ENCODE peak calls at places on chromosomes 5 and 9, in nine cellular contexts. C is amniotic stem cell; B is aorta; H is brain microvascular endothelial cell; O is stromal cell of bone marrow; X is activated naive CD8-positive, alpha-beta T cell treated with anti-CD3 and anti-CD28 coated beads for 36 hours; L is activated CD4-positive, alpha-beta T cell treated with anti-CD3 and anti-CD28 coated beads, Interleukin-2, amount 50 U/mL, for 48 hours; V is fibroblast of lung; S is effector memory CD4-positive, alpha-beta T cell. Q is an unnamed sample.

GRCh38 chr5:154409230-154409840 is 36.5 kb upstream of the SAP30L start:
- DNase-seq in C (no peak), B (no peak), H (no peak), O (no peak), X (no peak), L (no peak), V (no peak), S (no peak), Q (no peak)

GRCh38 chr5:120405923-120406322 is 58.2 kb upstream of the PRR16 start:
- DNase-seq in C (no peak), B (no peak), H (peak), O (peak), X (no peak), L (no peak), V (peak), S (no peak), Q (no peak)

GRCh38 chr5:137347865-137348264 is 151.3 kb downstream of the SPOCK1 start:
- DNase-seq in C (no peak), B (no peak), H (no peak), O (no peak), X (no peak), L (no peak), V (no peak), S (no peak), Q (no peak)

GRCh38 chr9:78871452-78872331 is 574.8 kb downstream of the PSAT1 start:
- DNase-seq in C (peak), B (no peak), H (peak), O (no peak), X (no peak), L (no peak), V (peak), S (no peak), Q (no peak)

GRCh38 chr5:133607451-133607850 is 4.9 kb downstream of the FSTL4 start:
- DNase-seq in C (no peak), B (no peak), H (no peak), O (no peak), X (no peak), L (no peak), V (no peak), S (no peak), Q (no peak)

GRCh38 chr5:95781101-95781583 is 41.4 kb downstream of the GLRX start:
- DNase-seq in C (peak), B (peak), H (peak), O (peak), X (peak), L (peak), V (peak), S (peak), Q (peak)

GRCh38 chr9:138077898-138078540 is 200.4 kb downstream of the CACNA1B start:
- DNase-seq in C (no peak), B (no peak), H (no peak), O (no peak), X (no peak), L (no peak), V (no peak), S (no peak), Q (no peak)

GRCh38 chr9:20085842-20086241 is 297.0 kb upstream of the SLC24A2 start:
- DNase-seq in C (no peak), B (no peak), H (no peak), O (no peak), X (no peak), L (no peak), V (no peak), S (no peak), Q (no peak)

GRCh38 chr5:9241459-9241858 is 304.4 kb downstream of the SEMA5A start:
- DNase-seq in C (no peak), B (no peak), H (no peak), O (no peak), X (no peak), L (no peak), V (no peak), S (no peak), Q (no peak)

GRCh38 chr5:74026310-74026709 is 400.3 kb downstream of the ARHGEF28 start:
- DNase-seq in C (no peak), B (no peak), H (no peak), O (no peak), X (no peak), L (no peak), V (no peak), S (no peak), Q (no peak)

GRCh38 chr5:55633574-55634203 is 78.4 kb downstream of the SLC38A9 start:
- DNase-seq in C (no peak), B (no peak), H (peak), O (no peak), X (no peak), L (no peak), V (no peak), S (no peak), Q (peak)

GRCh38 chr9:6305954-6306563 is 22.1 kb upstream of the TPD52L3 start:
- DNase-seq in C (no peak), B (no peak), H (no peak), O (peak), X (no peak), L (no peak), V (peak), S (no peak), Q (no peak)

GRCh38 chr9:131676431-131676972 is 63.4 kb downstream of the RAPGEF1 start:
- DNase-seq in C (no peak), B (no peak), H (no peak), O (no peak), X (no peak), L (peak), V (no peak), S (no peak), Q (peak)

GRCh38 chr5:116652903-116653302 is 78.3 kb upstream of the SEMA6A start:
- DNase-seq in C (no peak), B (no peak), H (no peak), O (no peak), X (no peak), L (no peak), V (peak), S (no peak), Q (no peak)

GRCh38 chr5:88680253-88681132 is 202.5 kb downstream of the MEF2C start:
- DNase-seq in C (no peak), B (peak), H (no peak), O (no peak), X (peak), L (peak), V (peak), S (peak), Q (peak)

GRCh38 chr5:115686692-115687054 is 60.8 kb upstream of the TMED7 start:
- DNase-seq in C (peak), B (no peak), H (peak), O (peak), X (no peak), L (no peak), V (no peak), S (no peak), Q (no peak)

GRCh38 chr5:83563631-83564030 is 92.1 kb downstream of the VCAN start:
- DNase-seq in C (no peak), B (no peak), H (no peak), O (no peak), X (no peak), L (no peak), V (no peak), S (no peak), Q (no peak)

GRCh38 chr9:128068656-128069221 is 707 bp downstream of the SLC25A25 start:
- DNase-seq in C (no peak), B (no peak), H (no peak), O (no peak), X (no peak), L (no peak), V (no peak), S (no peak), Q (no peak)

GRCh38 chr9:117783828-117784227 is 79.6 kb downstream of the TLR4 start:
- DNase-seq in C (no peak), B (peak), H (no peak), O (no peak), X (peak), L (peak), V (no peak), S (no peak), Q (peak)

GRCh38 chr5:43121565-43122484 is 1.1 kb downstream of the ZNF131 start:
- DNase-seq in C (no peak), B (no peak), H (peak), O (peak), X (no peak), L (peak), V (peak), S (no peak), Q (peak)

GRCh38 chr5:180441577-180441976 is 52.6 kb upstream of the CNOT6 start:
- DNase-seq in C (no peak), B (no peak), H (no peak), O (peak), X (no peak), L (no peak), V (peak), S (no peak), Q (no peak)

GRCh38 chr9:97895695-97896332 is 26.5 kb downstream of the TRMO start:
- DNase-seq in C (no peak), B (no peak), H (peak), O (peak), X (no peak), L (peak), V (no peak), S (no peak), Q (peak)

GRCh38 chr5:72661405-72661804 is 154.2 kb upstream of the ZNF366 start:
- DNase-seq in C (no peak), B (no peak), H (no peak), O (peak), X (no peak), L (no peak), V (peak), S (no peak), Q (no peak)

GRCh38 chr5:91288517-91288916 is 94.6 kb downstream of the ARRDC3 start:
- DNase-seq in C (no peak), B (no peak), H (no peak), O (no peak), X (no peak), L (no peak), V (no peak), S (no peak), Q (no peak)

GRCh38 chr5:92945630-92946097 is 635.4 kb downstream of the NR2F1-AS1 start:
- DNase-seq in C (no peak), B (no peak), H (no peak), O (peak), X (no peak), L (no peak), V (peak), S (no peak), Q (no peak)

GRCh38 chr5:173618927-173619519 is 2.6 kb upstream of the BOD1 start:
- DNase-seq in C (peak), B (no peak), H (peak), O (no peak), X (peak), L (peak), V (peak), S (no peak), Q (peak)

GRCh38 chr5:82149434-82149833 is 128.7 kb downstream of the RPS23 start:
- DNase-seq in C (no peak), B (no peak), H (no peak), O (no peak), X (no peak), L (no peak), V (no peak), S (no peak), Q (no peak)

GRCh38 chr5:21688655-21689054 is 1164.5 kb downstream of the CDH12 start:
- DNase-seq in C (no peak), B (no peak), H (no peak), O (no peak), X (no peak), L (no peak), V (peak), S (no peak), Q (no peak)

GRCh38 chr9:35267716-35268115 is 105.9 kb downstream of the UNC13B start:
- DNase-seq in C (no peak), B (no peak), H (peak), O (no peak), X (no peak), L (no peak), V (no peak), S (no peak), Q (no peak)

GRCh38 chr9:95852059-95853032 is 23.1 kb upstream of the ERCC6L2 start:
- DNase-seq in C (no peak), B (no peak), H (peak), O (peak), X (peak), L (no peak), V (peak), S (no peak), Q (peak)

GRCh38 chr9:92971776-92972175 is 24.5 kb downstream of the FGD3 start:
- DNase-seq in C (no peak), B (no peak), H (no peak), O (no peak), X (no peak), L (peak), V (no peak), S (no peak), Q (no peak)

GRCh38 chr5:122332589-122333555 is 20.8 kb downstream of the SNCAIP start:
- DNase-seq in C (no peak), B (no peak), H (no peak), O (no peak), X (no peak), L (no peak), V (peak), S (no peak), Q (no peak)

GRCh38 chr5:150637245-150638052 is 3.0 kb upstream of the SYNPO start:
- DNase-seq in C (peak), B (no peak), H (peak), O (no peak), X (no peak), L (no peak), V (peak), S (no peak), Q (no peak)

GRCh38 chr5:125659316-125660071 is 763.7 kb upstream of the GRAMD2B start:
- DNase-seq in C (no peak), B (no peak), H (peak), O (peak), X (no peak), L (no peak), V (peak), S (no peak), Q (no peak)